ENCODE peak calls at places on chromosomes 2 and 18, in seven cellular contexts. G is IMR-90, W is neuronal stem cell, L is H1, E is mesenchymal stem cell, J is H9, X is trophoblast cell. D is an unnamed sample.
A peak's percentile ranks its signal among the peaks of the same experiment; 100 is the strongest.

GRCh38 chr2:230908595-230909191 is 16.3 kb downstream of the GPR55 start:
- DNase-seq in J (peak; percentile 33), L (no peak), W (no peak), G (peak; percentile 93), E (peak; percentile 93), X (no peak), D (peak; percentile 40)

GRCh38 chr2:227932001-227932400 is 60.6 kb downstream of the DAW1 start:
- DNase-seq in E (no peak), J (no peak), W (no peak), G (no peak), X (no peak), L (no peak), D (no peak)

GRCh38 chr2:196076778-196077568 is 8.3 kb upstream of the DNAH7 start:
- DNase-seq in W (no peak), E (no peak), L (no peak), J (no peak), X (no peak), G (no peak), D (no peak)

GRCh38 chr2:72889991-72890390 is 2.8 kb downstream of the SPR start:
- DNase-seq in X (no peak), L (no peak), E (no peak), G (no peak), J (no peak), W (no peak), D (no peak)

GRCh38 chr2:215430528-215431187 is 5.2 kb downstream of the FN1 start:
- DNase-seq in G (peak; percentile 71), L (no peak), J (no peak), X (no peak), W (no peak), E (peak; percentile 55), D (no peak)

GRCh38 chr18:11761553-11761952 is 72.5 kb downstream of the GNAL start:
- DNase-seq in E (no peak), G (no peak), X (no peak), W (no peak), J (peak; percentile 60), L (no peak), D (peak; percentile 57)

GRCh38 chr2:150358468-150358807 is 129.0 kb downstream of the RND3 start:
- DNase-seq in X (no peak), L (no peak), J (no peak), G (no peak), W (no peak), E (no peak), D (no peak)

GRCh38 chr2:119218478-119219064 is 5.1 kb upstream of the STEAP3 start:
- DNase-seq in E (peak; percentile 73), J (peak; percentile 77), W (no peak), L (no peak), G (peak; percentile 74), X (peak; percentile 22), D (peak; percentile 71)

GRCh38 chr2:10732924-10733583 is 11.6 kb downstream of the ATP6V1C2 start:
- DNase-seq in W (no peak), X (peak; percentile 19), E (no peak), G (no peak), L (no peak), J (no peak), D (no peak)

GRCh38 chr2:234203135-234203984 is 152.9 kb downstream of the SPP2 start:
- DNase-seq in G (peak; percentile 96), X (peak; percentile 15), J (no peak), L (no peak), E (peak; percentile 98), W (no peak), D (no peak)

GRCh38 chr2:168194784-168195522 is 52.4 kb downstream of the STK39 start:
- DNase-seq in J (no peak), W (no peak), L (no peak), X (no peak), E (no peak), G (peak; percentile 63), D (no peak)

GRCh38 chr18:77103181-77103875 is 29.3 kb downstream of the MBP start:
- DNase-seq in X (no peak), G (peak; percentile 60), J (no peak), W (no peak), L (no peak), E (no peak), D (no peak)

GRCh38 chr18:28176933-28177827 is at the start of gene CDH2:
- DNase-seq in W (peak; percentile 91), L (peak; percentile 60), J (peak; percentile 87), E (peak; percentile 86), X (peak; percentile 13), G (peak; percentile 85), D (peak; percentile 98)

GRCh38 chr18:76859474-76860339 is 37.4 kb downstream of the ZNF236 start:
- DNase-seq in G (no peak), W (no peak), L (no peak), X (no peak), J (no peak), E (no peak), D (no peak)

GRCh38 chr2:47034973-47035609 is 119.5 kb upstream of the MCFD2 start:
- DNase-seq in W (peak; percentile 49), L (no peak), X (peak; percentile 50), E (peak; percentile 52), G (no peak), J (no peak), D (peak; percentile 90)

GRCh38 chr2:9574314-9574713 is 18.7 kb upstream of the ADAM17 start:
- DNase-seq in X (no peak), L (no peak), G (no peak), W (no peak), J (no peak), E (peak; percentile 23), D (peak; percentile 88)

GRCh38 chr2:226286916-226287315 is 512.7 kb downstream of the IRS1 start:
- DNase-seq in W (no peak), J (no peak), L (no peak), X (no peak), G (no peak), E (no peak), D (no peak)

GRCh38 chr2:119349289-119349688 is 17.3 kb downstream of the C2orf76 start:
- DNase-seq in E (no peak), G (no peak), J (no peak), W (no peak), L (no peak), X (no peak), D (no peak)

GRCh38 chr18:23916338-23916737 is 98.2 kb upstream of the TTC39C start:
- DNase-seq in W (no peak), L (no peak), J (no peak), X (no peak), G (no peak), E (no peak), D (no peak)

GRCh38 chr2:55115795-55116597 is 65.7 kb upstream of the RTN4 start:
- DNase-seq in X (peak; percentile 25), G (peak; percentile 80), E (peak; percentile 74), L (no peak), J (no peak), W (no peak), D (peak; percentile 73)

GRCh38 chr2:32715391-32715841 is 87.6 kb downstream of the TTC27 start:
- DNase-seq in L (no peak), E (no peak), J (no peak), W (no peak), G (peak; percentile 15), X (no peak), D (no peak)

GRCh38 chr2:162712598-162712997 is 126.0 kb downstream of the KCNH7 start:
- DNase-seq in E (no peak), J (no peak), L (no peak), G (no peak), W (no peak), X (no peak), D (no peak)

GRCh38 chr18:48356151-48356745 is 52.9 kb downstream of the ZBTB7C start:
- DNase-seq in G (no peak), J (peak; percentile 14), E (no peak), L (no peak), W (no peak), X (no peak), D (no peak)

GRCh38 chr18:76448262-76449109 is 46.6 kb downstream of the ZNF516 start:
- DNase-seq in L (no peak), W (no peak), X (no peak), G (no peak), J (no peak), E (peak; percentile 5), D (no peak)

GRCh38 chr2:108619916-108620620 is 85.8 kb downstream of the LIMS1 start:
- DNase-seq in X (no peak), G (no peak), L (no peak), E (no peak), J (no peak), W (no peak), D (no peak)

GRCh38 chr2:101479328-101479727 is 4.4 kb upstream of the RFX8 start:
- DNase-seq in G (peak; percentile 18), W (peak; percentile 63), J (no peak), L (no peak), X (peak; percentile 36), E (peak; percentile 38), D (peak; percentile 30)
- H3K23ac ChIP-seq in G (no peak overlapping the region), W (no peak overlapping the region), J (no peak overlapping the region), L (no peak overlapping the region), X (no peak overlapping the region), E (no peak overlapping the region), D (no peak overlapping the region)

GRCh38 chr18:73991570-73991969 is 156.1 kb downstream of the FBXO15 start:
- DNase-seq in W (no peak), X (no peak), E (no peak), G (no peak), J (no peak), L (no peak), D (no peak)
- H3K18ac ChIP-seq in W (no peak overlapping the region), X (no peak overlapping the region), E (no peak overlapping the region), G (no peak overlapping the region), J (no peak overlapping the region), L (no peak overlapping the region), D (no peak overlapping the region)

DNA sequence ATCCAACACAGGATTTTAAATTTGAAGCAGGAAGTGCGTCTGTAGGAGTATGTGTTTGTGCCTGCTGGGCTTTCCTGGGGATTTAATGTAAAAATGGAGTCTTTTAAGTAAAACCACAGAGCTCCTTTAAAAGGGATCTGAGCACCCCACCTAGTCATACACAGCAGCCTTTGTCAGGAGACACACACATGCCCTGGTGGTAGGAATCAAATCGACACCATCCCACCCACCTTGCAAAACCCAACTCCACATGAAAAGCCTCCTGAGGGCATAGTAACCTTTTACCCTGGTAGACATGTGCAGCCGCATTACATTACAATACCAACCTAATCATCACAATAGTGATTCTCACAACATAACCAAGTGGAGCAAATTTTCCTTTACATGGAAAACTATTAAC is 29.0 kb downstream of the UXS1 start:
- DNase-seq in J (peak; percentile 51), G (no peak), X (peak; percentile 55), E (no peak), L (peak; percentile 60), W (peak; percentile 17), D (peak; percentile 77)
- H3K4me2 ChIP-seq in J (no peak overlapping the region), G (no peak overlapping the region), X (no peak overlapping the region), E (no peak overlapping the region), L (peak overlapping the region; percentile 74), W (no peak overlapping the region), D (no peak overlapping the region)

GRCh38 chr2:157596992-157597681 is 31.5 kb downstream of the ACVR1C start:
- DNase-seq in G (peak; percentile 1), J (peak; percentile 80), E (peak; percentile 20), W (peak; percentile 14), X (peak; percentile 19), L (peak; percentile 21), D (peak; percentile 69)

GRCh38 chr2:157587576-157587975 is 41.1 kb downstream of the ACVR1C start:
- DNase-seq in W (no peak), E (no peak), X (no peak), J (no peak), L (no peak), G (no peak), D (peak; percentile 1)

GRCh38 chr2:157592374-157592773 is 36.3 kb downstream of the ACVR1C start:
- DNase-seq in X (no peak), J (no peak), L (no peak), W (no peak), G (no peak), E (no peak), D (no peak)

GRCh38 chr2:157592983-157593382 is 35.7 kb downstream of the ACVR1C start:
- DNase-seq in G (peak; percentile 8), L (no peak), X (peak; percentile 21), W (no peak), E (peak; percentile 19), J (no peak), D (no peak)

GRCh38 chr2:157593411-157593810 is 35.3 kb downstream of the ACVR1C start:
- DNase-seq in X (no peak), W (no peak), G (no peak), L (no peak), J (no peak), E (no peak), D (no peak)
- H3K23ac ChIP-seq in X (no peak overlapping the region), W (no peak overlapping the region), G (no peak overlapping the region), L (no peak overlapping the region), J (no peak overlapping the region), E (no peak overlapping the region), D (no peak overlapping the region)